ENCODE peak calls at places on chromosomes 12 and 14, in five cellular contexts. X is GM23338, A is RWPE2, I is A549, L is brain microvascular endothelial cell. H is an unnamed sample.

GRCh38 chr12:118189761-118190181 is 53.8 kb downstream of the PEBP1 start:
- DNase-seq in A (no peak), X (peak; percentile 72), L (peak; percentile 36), I (no peak), H (peak; percentile 66)

GRCh38 chr14:74988131-74988530 is 14.6 kb upstream of the EIF2B2 start:
- DNase-seq in L (peak; percentile 76), A (peak; percentile 74), X (no peak), I (peak; percentile 54), H (peak; percentile 63)

GRCh38 chr12:17197971-17198370 is 592.0 kb upstream of the LMO3 start:
- DNase-seq in I (no peak), X (no peak), A (no peak), L (no peak), H (no peak)

GRCh38 chr12:88181881-88182280 is 39.8 kb downstream of the TMTC3 start:
- DNase-seq in I (no peak), X (no peak), A (no peak), L (no peak), H (no peak)

GRCh38 chr12:131619106-131619642 is 91.7 kb upstream of the SFSWAP start:
- DNase-seq in L (no peak), A (no peak), I (no peak), X (no peak), H (no peak)

GRCh38 chr14:75689012-75689411 is 28.0 kb downstream of the TTLL5 start:
- DNase-seq in A (no peak), L (peak; percentile 26), I (no peak), X (no peak), H (peak; percentile 72)

GRCh38 chr12:75666126-75666979 is 154.9 kb upstream of the KRR1 start:
- DNase-seq in A (no peak), I (peak; percentile 16), X (no peak), L (peak; percentile 75), H (no peak)

GRCh38 chr12:119322324-119322723 is 12.2 kb upstream of the CCDC60 start:
- DNase-seq in I (no peak), L (no peak), X (no peak), A (no peak), H (no peak)

GRCh38 chr14:104307246-104307626 is 168.8 kb downstream of the KIF26A start:
- DNase-seq in X (no peak), L (no peak), I (no peak), A (peak; percentile 56), H (no peak)

GRCh38 chr12:41699658-41700057 is 445.0 kb downstream of the GXYLT1 start:
- DNase-seq in A (no peak), L (no peak), X (no peak), I (no peak), H (no peak)

GRCh38 chr14:21044106-21044618 is 2.0 kb downstream of the RNASE7 start:
- DNase-seq in X (no peak), A (no peak), I (no peak), L (no peak), H (no peak)

GRCh38 chr12:101969-102878 is 35.7 kb downstream of the IQSEC3 start:
- DNase-seq in L (no peak), X (peak; percentile 47), A (no peak), I (peak; percentile 30), H (no peak)

GRCh38 chr12:14257734-14258467 is 107.6 kb upstream of the ATF7IP start:
- DNase-seq in L (peak; percentile 100), A (peak; percentile 59), I (peak; percentile 94), X (peak; percentile 100), H (peak; percentile 99)
- H3K4me3 ChIP-seq in L (no peak overlapping the region), A (no peak overlapping the region), I (no peak overlapping the region), X (peak overlapping the region; percentile 36), H (no peak overlapping the region)

GRCh38 chr14:99793213-99794155 is at the start of gene EML1:
- DNase-seq in I (peak; percentile 80), L (peak; percentile 53), A (no peak), X (peak; percentile 88), H (peak; percentile 76)
- TF ChIP-seq CTCF in I (peak; percentile 55), L (no peak), A (peak; percentile 89), X (no peak), H (no peak)

DNA sequence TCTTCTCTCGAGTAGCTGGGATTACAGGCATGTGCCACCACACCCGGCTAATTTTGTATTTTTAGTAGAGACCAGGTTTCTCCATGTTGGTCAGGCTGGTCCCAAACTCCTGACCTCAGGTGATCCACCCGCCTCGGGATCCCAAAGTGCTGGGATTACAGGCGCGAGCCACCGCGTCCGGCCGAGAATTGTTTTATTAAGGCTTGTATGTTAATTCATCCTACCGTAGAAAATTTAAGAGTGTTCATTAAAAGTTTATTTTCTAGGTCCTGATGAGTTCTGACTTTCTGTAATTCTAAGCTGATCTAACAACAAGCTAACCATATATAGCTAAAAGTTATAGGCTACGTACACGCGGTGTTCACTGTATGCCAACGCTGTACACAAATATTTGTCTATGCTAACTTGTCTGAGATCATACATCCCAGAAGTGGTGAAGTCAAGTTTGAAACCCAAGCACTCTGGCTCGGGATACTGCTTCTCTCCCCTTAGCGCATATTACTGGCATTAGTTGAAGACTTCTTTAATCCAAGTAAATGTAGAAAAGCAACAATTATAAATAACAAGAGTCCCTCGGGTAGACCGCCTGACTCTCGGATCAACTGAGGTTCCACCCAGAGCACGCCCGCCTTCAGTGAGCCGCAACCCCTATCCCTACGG is 570 bp upstream of the MRPS35 start:
- DNase-seq in I (peak; percentile 68), L (peak; percentile 45), A (no peak), X (no peak), H (peak; percentile 74)
- H3K4me3 ChIP-seq in I (peak overlapping the region; percentile 91), L (peak overlapping the region; percentile 100), A (peak overlapping the region; percentile 51), X (peak overlapping the region; percentile 82), H (peak overlapping the region; percentile 100)

GRCh38 chr12:19741132-19741489 is 301.8 kb downstream of the AEBP2 start:
- DNase-seq in A (no peak), I (no peak), L (no peak), X (no peak), H (peak; percentile 33)

GRCh38 chr12:19740472-19741131 is 301.3 kb downstream of the AEBP2 start:
- DNase-seq in A (no peak), I (no peak), X (no peak), L (no peak), H (peak; percentile 40)

GRCh38 chr12:19737019-19737418 is 297.7 kb downstream of the AEBP2 start:
- DNase-seq in I (no peak), X (no peak), A (no peak), L (no peak), H (no peak)

GRCh38 chr12:19744760-19745218 is 305.5 kb downstream of the AEBP2 start:
- DNase-seq in X (no peak), L (peak; percentile 32), I (peak; percentile 28), A (no peak), H (peak; percentile 94)

GRCh38 chr12:19739195-19739776 is 300.0 kb downstream of the AEBP2 start:
- DNase-seq in L (peak; percentile 63), A (no peak), I (peak; percentile 74), X (peak; percentile 73), H (peak; percentile 86)
- TF ChIP-seq CTCF in L (peak; percentile 46), A (peak; percentile 57), I (peak; percentile 84), X (peak; percentile 84), H (peak; percentile 52)

GRCh38 chr12:122081697-122082221 is 3.2 kb downstream of the MLXIP start:
- DNase-seq in X (no peak), A (no peak), I (no peak), L (no peak), H (peak; percentile 91)
- H3K4me3 ChIP-seq in X (peak overlapping the region; percentile 72), A (peak overlapping the region; percentile 92), I (peak overlapping the region; percentile 94), L (peak overlapping the region; percentile 88), H (peak overlapping the region; percentile 92)